ENCODE peak calls at places on chromosomes 6 and 20, in five cellular contexts. One of them, this sample, is unnamed.

GRCh38 chr6:111677186-111677990 is 71.7 kb upstream of the TRAF3IP2 start:
- DNase-seq in H1: no peak
- DNase-seq in K562: no peak
- DNase-seq in GM12878: no peak
- DNase-seq in HCT116: no peak
- DNase-seq in this sample: peak; percentile 61

GRCh38 chr20:21270806-21271205 is 32.3 kb upstream of the XRN2 start:
- DNase-seq in GM12878: no peak
- DNase-seq in H1: no peak
- DNase-seq in K562: no peak
- DNase-seq in HCT116: no peak
- DNase-seq in this sample: no peak

GRCh38 chr6:20542927-20543602 is 8.8 kb downstream of the CDKAL1 start:
- DNase-seq in H1: no peak
- DNase-seq in HCT116: no peak
- DNase-seq in K562: no peak
- DNase-seq in GM12878: peak; percentile 85
- DNase-seq in this sample: peak; percentile 76

GRCh38 chr20:33291830-33292355 is 8.9 kb downstream of the BPIFB1 start:
- DNase-seq in K562: peak; percentile 83
- DNase-seq in H1: peak; percentile 57
- DNase-seq in GM12878: no peak
- DNase-seq in HCT116: peak; percentile 19
- DNase-seq in this sample: peak; percentile 59

GRCh38 chr6:53994201-53994600 is 117.0 kb upstream of the MLIP start:
- DNase-seq in HCT116: no peak
- DNase-seq in H1: no peak
- DNase-seq in GM12878: no peak
- DNase-seq in K562: no peak
- DNase-seq in this sample: no peak

GRCh38 chr20:51287628-51288413 is 254.7 kb downstream of the NFATC2 start:
- DNase-seq in K562: no peak
- DNase-seq in HCT116: no peak
- DNase-seq in GM12878: no peak
- DNase-seq in H1: no peak
- DNase-seq in this sample: no peak

GRCh38 chr20:33407796-33408195 is 6.5 kb upstream of the CDK5RAP1 start:
- DNase-seq in GM12878: no peak
- DNase-seq in H1: no peak
- DNase-seq in HCT116: no peak
- DNase-seq in K562: no peak
- DNase-seq in this sample: no peak

GRCh38 chr6:29977425-29977727 is 35.0 kb downstream of the HLA-A start:
- DNase-seq in K562: no peak
- DNase-seq in GM12878: no peak
- DNase-seq in HCT116: no peak
- DNase-seq in H1: no peak
- DNase-seq in this sample: no peak

GRCh38 chr20:46939031-46939430 is 44.4 kb downstream of the EYA2 start:
- DNase-seq in HCT116: peak; percentile 55
- DNase-seq in H1: no peak
- DNase-seq in K562: peak; percentile 87
- DNase-seq in GM12878: no peak
- DNase-seq in this sample: peak; percentile 32

GRCh38 chr20:13443690-13444089 is 195.0 kb downstream of the TASP1 start:
- DNase-seq in GM12878: no peak
- DNase-seq in H1: no peak
- DNase-seq in K562: no peak
- DNase-seq in HCT116: no peak
- DNase-seq in this sample: no peak

GRCh38 chr6:155270566-155271091 is 6.8 kb downstream of the CLDN20 start:
- DNase-seq in GM12878: no peak
- DNase-seq in HCT116: no peak
- DNase-seq in K562: no peak
- DNase-seq in H1: no peak
- DNase-seq in this sample: no peak

GRCh38 chr20:54194724-54195438 is 13.0 kb upstream of the PFDN4 start:
- DNase-seq in HCT116: no peak
- DNase-seq in K562: no peak
- DNase-seq in H1: no peak
- DNase-seq in GM12878: no peak
- DNase-seq in this sample: peak; percentile 100

GRCh38 chr20:46900826-46901225 is 6.2 kb downstream of the EYA2 start:
- DNase-seq in K562: no peak
- DNase-seq in H1: no peak
- DNase-seq in GM12878: no peak
- DNase-seq in HCT116: no peak
- DNase-seq in this sample: no peak

GRCh38 chr6:57265755-57266221 is 43.7 kb upstream of the RAB23 start:
- DNase-seq in GM12878: no peak
- DNase-seq in H1: no peak
- DNase-seq in HCT116: no peak
- DNase-seq in K562: no peak
- DNase-seq in this sample: no peak

GRCh38 chr6:133699986-133700385 is 188.9 kb upstream of the TCF21 start:
- DNase-seq in GM12878: no peak
- DNase-seq in H1: no peak
- DNase-seq in HCT116: no peak
- DNase-seq in K562: no peak
- DNase-seq in this sample: no peak

GRCh38 chr6:159700970-159701369 is 7.9 kb upstream of the SOD2 start:
- DNase-seq in HCT116: no peak
- DNase-seq in K562: no peak
- DNase-seq in GM12878: no peak
- DNase-seq in H1: no peak
- DNase-seq in this sample: no peak

GRCh38 chr6:138377844-138378243 is at the start of gene SMIM28:
- DNase-seq in HCT116: no peak
- DNase-seq in K562: no peak
- DNase-seq in GM12878: no peak
- DNase-seq in H1: no peak
- DNase-seq in this sample: no peak

GRCh38 chr6:107228754-107229153 is 113.4 kb upstream of the BEND3 start:
- DNase-seq in K562: no peak
- DNase-seq in GM12878: no peak
- DNase-seq in HCT116: no peak
- DNase-seq in H1: no peak
- DNase-seq in this sample: no peak

GRCh38 chr20:22861231-22861980 is 173.7 kb upstream of the SSTR4 start:
- DNase-seq in GM12878: no peak
- DNase-seq in HCT116: no peak
- DNase-seq in K562: no peak
- DNase-seq in H1: no peak
- DNase-seq in this sample: no peak

GRCh38 chr20:13348301-13349239 is 127.5 kb downstream of the ISM1 start:
- DNase-seq in H1: no peak
- DNase-seq in GM12878: no peak
- DNase-seq in K562: no peak
- DNase-seq in HCT116: no peak
- DNase-seq in this sample: no peak

GRCh38 chr6:53910834-53911233 is 116.0 kb downstream of the LRRC1 start:
- DNase-seq in HCT116: no peak
- DNase-seq in GM12878: no peak
- DNase-seq in H1: no peak
- DNase-seq in K562: no peak
- DNase-seq in this sample: no peak

GRCh38 chr20:44176833-44177533 is 10.0 kb downstream of the JPH2 start:
- DNase-seq in HCT116: no peak
- DNase-seq in GM12878: no peak
- DNase-seq in K562: no peak
- DNase-seq in H1: no peak
- DNase-seq in this sample: no peak

GRCh38 chr6:111628117-111628866 is 22.6 kb upstream of the TRAF3IP2 start:
- DNase-seq in K562: no peak
- DNase-seq in GM12878: no peak
- DNase-seq in H1: no peak
- DNase-seq in HCT116: no peak
- DNase-seq in this sample: no peak

GRCh38 chr6:11251553-11252358 is 19.3 kb upstream of the NEDD9 start:
- DNase-seq in HCT116: no peak
- DNase-seq in K562: no peak
- DNase-seq in GM12878: no peak
- DNase-seq in H1: no peak
- DNase-seq in this sample: peak; percentile 84

GRCh38 chr6:149032318-149032598 is 285.3 kb upstream of the TAB2 start:
- DNase-seq in GM12878: no peak
- DNase-seq in K562: no peak
- DNase-seq in HCT116: no peak
- DNase-seq in H1: no peak
- DNase-seq in this sample: no peak

GRCh38 chr6:86192123-86192522 is 549.4 kb upstream of the SYNCRIP start:
- DNase-seq in HCT116: peak; percentile 16
- DNase-seq in K562: peak; percentile 9
- DNase-seq in H1: no peak
- DNase-seq in GM12878: no peak
- DNase-seq in this sample: peak; percentile 11

GRCh38 chr6:143901885-143902708 is 37.8 kb downstream of the ZC2HC1B start:
- DNase-seq in K562: no peak
- DNase-seq in GM12878: peak; percentile 48
- DNase-seq in H1: no peak
- DNase-seq in HCT116: no peak
- DNase-seq in this sample: no peak

GRCh38 chr6:112044856-112045255 is 9.0 kb upstream of the CCN6 start:
- DNase-seq in H1: no peak
- DNase-seq in HCT116: no peak
- DNase-seq in GM12878: no peak
- DNase-seq in K562: no peak
- DNase-seq in this sample: no peak

GRCh38 chr6:100175814-100176275 is 181.8 kb upstream of the MCHR2 start:
- DNase-seq in HCT116: no peak
- DNase-seq in GM12878: no peak
- DNase-seq in H1: no peak
- DNase-seq in K562: no peak
- DNase-seq in this sample: peak; percentile 16

GRCh38 chr6:31441368-31442267 is 38.2 kb downstream of the MICA start:
- DNase-seq in K562: peak; percentile 83
- DNase-seq in HCT116: no peak
- DNase-seq in H1: peak; percentile 46
- DNase-seq in GM12878: no peak
- DNase-seq in this sample: peak; percentile 60

DNA sequence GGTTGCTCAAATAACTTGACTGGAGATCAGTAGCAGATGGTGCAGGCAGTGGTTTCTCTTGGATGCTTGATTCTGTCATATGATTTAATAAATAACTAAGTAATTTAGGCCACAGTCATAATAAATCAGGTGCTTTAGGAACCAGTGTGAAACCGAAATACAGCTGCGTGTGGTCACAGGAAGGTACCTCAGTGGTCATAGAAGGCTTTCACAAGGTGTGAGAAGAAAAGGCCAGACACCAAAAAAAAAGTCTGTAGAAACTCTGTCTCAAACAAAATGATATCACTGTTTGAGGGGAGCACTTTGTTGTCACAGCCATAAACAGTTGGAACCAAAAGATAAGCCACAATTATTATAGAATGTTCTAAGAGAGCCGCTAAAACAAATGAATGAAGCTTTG is 56.5 kb downstream of the ARMC2 start:
- DNase-seq in K562: no peak
- DNase-seq in H1: no peak
- DNase-seq in GM12878: peak; percentile 55
- DNase-seq in HCT116: no peak
- DNase-seq in this sample: peak; percentile 26
- TF ChIP-seq SRF in K562: no peak
- TF ChIP-seq SRF in H1: no peak
- TF ChIP-seq SRF in GM12878: no peak
- TF ChIP-seq SRF in HCT116: no peak
- TF ChIP-seq SRF in this sample: no peak

GRCh38 chr20:63366658-63367360 is 5.7 kb upstream of the CHRNA4 start:
- DNase-seq in H1: no peak
- DNase-seq in K562: no peak
- DNase-seq in GM12878: no peak
- DNase-seq in HCT116: no peak
- DNase-seq in this sample: no peak
- TF ChIP-seq SRF in H1: no peak
- TF ChIP-seq SRF in K562: no peak
- TF ChIP-seq SRF in GM12878: no peak
- TF ChIP-seq SRF in HCT116: no peak
- TF ChIP-seq SRF in this sample: no peak

DNA sequence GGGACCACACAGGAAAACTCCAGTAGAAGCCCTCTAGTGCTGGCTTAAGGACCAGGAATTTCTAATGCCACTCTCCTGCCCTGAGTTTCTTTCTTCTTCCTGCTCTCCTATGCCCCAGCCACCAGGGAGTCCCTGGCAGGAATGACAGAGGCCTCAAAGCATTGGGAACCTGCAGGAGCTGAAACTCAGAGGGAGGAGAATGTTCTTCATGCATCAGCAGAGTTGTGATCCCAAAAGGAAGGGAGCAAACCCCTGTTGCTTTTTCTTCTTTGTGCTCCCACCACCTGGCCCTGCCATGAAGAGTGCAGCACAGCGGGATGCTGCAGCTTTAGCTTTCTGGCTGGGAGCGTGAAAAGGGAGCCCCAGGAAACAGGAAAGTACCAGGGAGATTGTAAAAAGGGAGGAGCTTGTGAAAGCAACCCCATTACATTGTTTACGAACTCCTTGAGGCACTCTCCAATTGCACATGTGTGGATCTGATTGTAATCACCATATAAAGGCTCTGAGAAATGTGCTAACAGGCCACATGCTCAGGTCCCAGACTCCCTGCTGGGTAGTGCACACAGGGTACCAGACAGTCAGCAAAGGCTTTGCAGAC is 34.7 kb upstream of the FKBP1A start:
- DNase-seq in HCT116: no peak
- DNase-seq in H1: peak; percentile 46
- DNase-seq in K562: no peak
- DNase-seq in GM12878: no peak
- DNase-seq in this sample: peak; percentile 25
- TF ChIP-seq SRF in HCT116: no peak
- TF ChIP-seq SRF in H1: no peak
- TF ChIP-seq SRF in K562: no peak
- TF ChIP-seq SRF in GM12878: no peak
- TF ChIP-seq SRF in this sample: no peak

DNA sequence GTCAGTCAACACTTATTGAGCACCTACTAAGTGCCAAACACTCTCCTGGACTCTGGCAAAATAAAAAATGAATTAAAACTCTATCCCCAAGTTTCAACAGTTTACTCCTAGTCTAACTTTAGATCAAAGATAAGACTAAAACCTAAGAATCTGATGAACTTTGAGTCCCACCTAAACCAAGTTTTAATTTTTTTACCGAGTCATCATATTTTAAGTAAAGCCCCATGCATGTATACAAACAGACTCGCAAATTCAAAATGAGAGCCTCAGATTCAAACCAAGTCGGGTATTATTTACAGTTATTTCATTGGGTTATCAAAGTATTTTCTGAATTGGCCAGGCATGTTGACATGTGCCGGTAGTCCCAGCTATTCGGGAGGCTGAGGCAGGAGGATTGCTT is 28.2 kb downstream of the BNIP5 start:
- DNase-seq in GM12878: no peak
- DNase-seq in HCT116: no peak
- DNase-seq in H1: no peak
- DNase-seq in K562: no peak
- DNase-seq in this sample: no peak
- TF ChIP-seq SRF in GM12878: no peak
- TF ChIP-seq SRF in HCT116: no peak
- TF ChIP-seq SRF in H1: no peak
- TF ChIP-seq SRF in K562: no peak
- TF ChIP-seq SRF in this sample: no peak

GRCh38 chr6:34531580-34532201 is 24.4 kb downstream of the SPDEF start:
- DNase-seq in K562: peak; percentile 70
- DNase-seq in H1: peak; percentile 57
- DNase-seq in HCT116: peak; percentile 19
- DNase-seq in GM12878: peak; percentile 17
- DNase-seq in this sample: no peak
- TF ChIP-seq SRF in K562: no peak
- TF ChIP-seq SRF in H1: no peak
- TF ChIP-seq SRF in HCT116: no peak
- TF ChIP-seq SRF in GM12878: no peak
- TF ChIP-seq SRF in this sample: no peak

This sample was measured in HepG2.